ENCODE peak calls at places on chromosome 11, in eight cellular contexts. P, C, A, D, R, Y, I and X are unnamed samples.

GRCh38 chr11:96324912-96325311 is 18.1 kb downstream of the MAML2 start:
- DNase-seq in P (no peak), C (no peak), A (no peak), D (no peak), R (no peak), Y (no peak), I (no peak), X (no peak)

GRCh38 chr11:8237453-8237852 is 26.2 kb downstream of the LMO1 start:
- DNase-seq in P (no peak), C (no peak), A (no peak), D (no peak), R (no peak), Y (no peak), I (no peak), X (no peak)

GRCh38 chr11:66835762-66836405 is 7.4 kb upstream of the RCE1 start:
- DNase-seq in P (no peak), C (no peak), A (no peak), D (no peak), R (no peak), Y (no peak), I (no peak), X (no peak)

GRCh38 chr11:65814960-65815565 is 18.7 kb upstream of the SNX32 start:
- DNase-seq in P (no peak), C (no peak), A (no peak), D (no peak), R (no peak), Y (no peak), I (no peak), X (no peak)

GRCh38 chr11:111081021-111081511 is 164.5 kb upstream of the POU2AF2 start:
- DNase-seq in P (no peak), C (no peak), A (no peak), D (no peak), R (no peak), Y (no peak), I (peak; percentile 0), X (no peak)

GRCh38 chr11:9150501-9150900 is 59.1 kb upstream of the SCUBE2 start:
- DNase-seq in P (no peak), C (no peak), A (no peak), D (no peak), R (no peak), Y (no peak), I (no peak), X (no peak)

GRCh38 chr11:75639752-75640151 is 29.1 kb downstream of the MAP6 start:
- DNase-seq in P (peak; percentile 78), C (peak; percentile 40), A (no peak), D (no peak), R (no peak), Y (no peak), I (peak; percentile 78), X (peak; percentile 31)

GRCh38 chr11:7046474-7046873 is 26.2 kb downstream of the NLRP14 start:
- DNase-seq in P (no peak), C (no peak), A (no peak), D (no peak), R (no peak), Y (no peak), I (no peak), X (no peak)

GRCh38 chr11:76891285-76891684 is 30.6 kb downstream of the ACER3 start:
- DNase-seq in P (no peak), C (no peak), A (no peak), D (no peak), R (no peak), Y (no peak), I (no peak), X (no peak)

GRCh38 chr11:117058761-117059233 is 39.4 kb downstream of the SIK3 start:
- DNase-seq in P (no peak), C (no peak), A (peak; percentile 27), D (no peak), R (no peak), Y (no peak), I (no peak), X (no peak)

GRCh38 chr11:131668867-131669780 is 298.7 kb downstream of the NTM start:
- DNase-seq in P (no peak), C (no peak), A (peak; percentile 50), D (no peak), R (peak; percentile 91), Y (peak; percentile 17), I (peak; percentile 67), X (no peak)

GRCh38 chr11:115530752-115531151 is 26.5 kb upstream of the CADM1 start:
- DNase-seq in P (no peak), C (no peak), A (no peak), D (no peak), R (peak; percentile 88), Y (no peak), I (peak; percentile 40), X (no peak)

GRCh38 chr11:104089481-104089880 is 53.0 kb downstream of the DDI1 start:
- DNase-seq in P (no peak), C (no peak), A (no peak), D (no peak), R (no peak), Y (no peak), I (no peak), X (no peak)

GRCh38 chr11:279040-279965 is 1.1 kb downstream of the NLRP6 start:
- DNase-seq in P (no peak), C (no peak), A (no peak), D (no peak), R (peak; percentile 40), Y (no peak), I (no peak), X (no peak)

GRCh38 chr11:73189315-73189714 is 28.8 kb upstream of the P2RY2 start:
- DNase-seq in P (no peak), C (no peak), A (no peak), D (no peak), R (no peak), Y (no peak), I (no peak), X (peak; percentile 61)

GRCh38 chr11:113670149-113670829 is 35.8 kb downstream of the TMPRSS5 start:
- DNase-seq in P (no peak), C (no peak), A (no peak), D (no peak), R (peak; percentile 27), Y (no peak), I (no peak), X (no peak)

GRCh38 chr11:31375866-31376265 is 6.2 kb downstream of the DNAJC24 start:
- DNase-seq in P (no peak), C (no peak), A (no peak), D (no peak), R (no peak), Y (no peak), I (no peak), X (no peak)

GRCh38 chr11:76335827-76336226 is 45.1 kb downstream of the THAP12 start:
- DNase-seq in P (no peak), C (no peak), A (no peak), D (peak; percentile 9), R (no peak), Y (no peak), I (no peak), X (no peak)

GRCh38 chr11:11450744-11451362 is 97.8 kb upstream of the CSNK2A3 start:
- DNase-seq in P (no peak), C (no peak), A (no peak), D (no peak), R (no peak), Y (no peak), I (no peak), X (no peak)

GRCh38 chr11:110269996-110270395 is 26.4 kb downstream of the RDX start:
- DNase-seq in P (no peak), C (no peak), A (no peak), D (no peak), R (no peak), Y (no peak), I (no peak), X (no peak)

GRCh38 chr11:84552791-84553190 is 1074.4 kb downstream of the DLG2 start:
- DNase-seq in P (no peak), C (no peak), A (no peak), D (no peak), R (no peak), Y (no peak), I (no peak), X (no peak)

DNA sequence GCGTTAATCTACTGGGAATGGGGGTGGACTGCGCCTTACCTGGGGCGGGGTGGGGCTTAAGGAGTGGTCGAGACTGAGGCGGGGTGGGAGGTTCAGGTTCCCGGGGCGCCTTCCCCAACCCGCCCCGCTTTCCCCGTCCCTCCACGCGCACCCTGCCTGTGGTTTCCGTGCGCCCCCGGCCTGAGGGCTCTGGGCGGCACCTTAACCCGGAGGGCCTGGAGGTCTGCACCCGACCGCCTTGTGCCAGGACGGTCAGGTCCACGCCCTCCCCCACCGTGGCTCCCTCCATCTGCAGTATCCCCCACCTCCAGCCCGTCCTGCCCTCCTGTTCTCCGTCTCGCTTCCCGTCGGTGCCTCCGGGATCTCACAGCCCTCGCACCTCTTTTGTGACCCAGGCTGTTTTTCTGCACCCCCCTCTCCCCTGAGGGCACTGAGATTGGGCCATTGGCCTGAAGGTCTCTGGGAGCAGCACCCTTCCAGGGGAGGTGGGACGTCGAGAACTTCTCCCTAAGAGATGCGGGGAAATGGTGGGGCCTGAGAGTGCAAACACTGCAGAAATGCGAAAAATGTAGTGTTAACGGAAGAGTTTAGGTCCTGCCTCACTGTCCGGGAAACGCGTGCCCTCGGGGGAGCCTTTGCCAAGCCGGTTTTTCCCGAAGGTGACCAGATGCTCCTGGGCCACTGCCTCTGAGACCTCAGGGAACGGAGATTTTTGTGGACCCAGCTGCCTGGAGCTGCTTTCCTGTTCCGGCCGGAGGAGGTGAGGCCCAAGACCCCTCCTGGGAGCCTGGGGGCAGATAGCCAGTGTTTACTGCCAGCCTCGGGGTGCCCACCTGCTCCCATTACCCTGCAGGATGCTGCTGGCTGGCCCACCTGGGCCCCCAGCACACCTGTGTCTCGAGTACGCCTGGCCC is 1.2 kb upstream of the ASCL2 start:
- DNase-seq in P (no peak), C (no peak), A (no peak), D (peak; percentile 91), R (peak; percentile 57), Y (no peak), I (no peak), X (no peak)
- H3K27me3 ChIP-seq in P (peaks cover 89% of the 10 kb centered on the region), C (no peaks in the 10 kb centered on the region), A (peaks cover 82% of the 10 kb centered on the region), D (peaks cover 7% of the 10 kb centered on the region), R (peaks cover 89% of the 10 kb centered on the region), Y (peaks cover 31% of the 10 kb centered on the region), I (peaks cover 93% of the 10 kb centered on the region), X (no peaks in the 10 kb centered on the region)

GRCh38 chr11:70063555-70063954 is 14.6 kb upstream of the ANO1 start:
- DNase-seq in P (no peak), C (no peak), A (no peak), D (peak; percentile 34), R (no peak), Y (no peak), I (no peak), X (no peak)
- H3K4me3 ChIP-seq in P (no peak overlapping the region), C (no peak overlapping the region), A (no peak overlapping the region), D (no peak overlapping the region), R (no peak overlapping the region), Y (no peak overlapping the region), I (no peak overlapping the region), X (no peak overlapping the region)

GRCh38 chr11:64264371-64264852 is 13.1 kb downstream of the PLCB3 start:
- DNase-seq in P (no peak), C (no peak), A (no peak), D (no peak), R (no peak), Y (no peak), I (no peak), X (no peak)
- H3K27me3 ChIP-seq in P (no peaks in the 10 kb centered on the region), C (no peaks in the 10 kb centered on the region), A (no peaks in the 10 kb centered on the region), D (no peaks in the 10 kb centered on the region), R (no peaks in the 10 kb centered on the region), Y (no peaks in the 10 kb centered on the region), I (no peaks in the 10 kb centered on the region), X (no peaks in the 10 kb centered on the region)

DNA sequence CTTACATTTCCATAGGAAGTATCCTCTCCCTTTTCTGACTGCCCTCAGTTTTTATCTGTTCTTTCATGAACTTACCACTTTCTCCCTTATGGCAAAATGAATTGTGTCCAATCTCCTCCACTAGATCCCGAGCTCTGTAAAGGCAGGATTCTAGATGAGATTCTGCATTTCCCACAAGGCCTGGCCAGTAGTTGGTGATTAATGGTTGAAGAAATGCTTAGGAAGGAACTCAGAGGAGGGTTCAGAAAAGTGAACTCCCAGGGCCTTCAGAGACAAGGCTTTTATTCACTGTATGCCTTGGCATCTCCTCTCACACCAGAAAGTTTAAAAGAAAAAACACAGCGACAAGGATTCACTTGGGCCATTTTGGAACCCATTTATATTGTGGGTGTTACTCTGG is 66.2 kb downstream of the CCDC81 start:
- DNase-seq in P (no peak), C (no peak), A (no peak), D (no peak), R (no peak), Y (no peak), I (no peak), X (no peak)
- H3K4me3 ChIP-seq in P (no peak overlapping the region), C (no peak overlapping the region), A (no peak overlapping the region), D (no peak overlapping the region), R (no peak overlapping the region), Y (no peak overlapping the region), I (no peak overlapping the region), X (no peak overlapping the region)